ENCODE peak calls at places on chromosome 11, in nine cellular contexts. C is mammary epithelial cell, J is coronary artery, D is body of pancreas, N is fibroblast of lung, X is sigmoid colon, H is stomach, B is AG04450, W is brain microvascular endothelial cell. O is an unnamed sample.

GRCh38 chr11:14418801-14419417 is 59.9 kb upstream of the RRAS2 start:
- DNase-seq in W (no peak), J (no peak), B (no peak), X (no peak), H (no peak), D (peak), C (no peak), N (no peak), O (no peak)

GRCh38 chr11:114892381-114893197 is 214.3 kb downstream of the NXPE2 start:
- DNase-seq in X (no peak), W (no peak), C (no peak), B (no peak), H (no peak), J (no peak), N (no peak), D (no peak), O (peak)

GRCh38 chr11:104771782-104772181 is 126.5 kb downstream of the CASP12 start:
- DNase-seq in J (no peak), B (no peak), N (peak), D (no peak), X (no peak), H (no peak), C (peak), W (no peak), O (no peak)

GRCh38 chr11:22567759-22568158 is 57.9 kb downstream of the FANCF start:
- DNase-seq in D (no peak), W (no peak), C (no peak), X (no peak), H (no peak), J (no peak), B (no peak), N (no peak), O (no peak)

GRCh38 chr11:115928811-115929210 is 424.6 kb upstream of the CADM1 start:
- DNase-seq in B (no peak), N (no peak), X (no peak), J (no peak), C (no peak), W (no peak), H (no peak), D (no peak), O (no peak)

GRCh38 chr11:67436459-67437081 is 912 bp downstream of the PTPRCAP start:
- DNase-seq in N (peak), X (no peak), J (no peak), H (peak), B (no peak), W (no peak), D (no peak), C (no peak), O (peak)

GRCh38 chr11:117950999-117951961 is 22.1 kb upstream of the TMPRSS13 start:
- DNase-seq in J (no peak), W (no peak), X (no peak), B (no peak), C (no peak), N (no peak), D (no peak), H (no peak), O (no peak)

GRCh38 chr11:83051760-83052671 is 19.7 kb downstream of the RAB30 start:
- DNase-seq in N (peak), J (no peak), C (peak), B (peak), H (no peak), D (peak), X (peak), W (peak), O (peak)

GRCh38 chr11:117908261-117908895 is 20.8 kb downstream of the TMPRSS13 start:
- DNase-seq in B (no peak), X (peak), C (no peak), D (no peak), J (peak), H (no peak), N (no peak), W (no peak), O (no peak)

GRCh38 chr11:86440305-86440716 is 65.6 kb downstream of the CCDC81 start:
- DNase-seq in W (peak), H (no peak), J (no peak), N (peak), X (peak), B (no peak), C (no peak), D (no peak), O (no peak)

GRCh38 chr11:17699157-17700114 is 19.9 kb upstream of the MYOD1 start:
- DNase-seq in D (no peak), B (no peak), J (no peak), C (no peak), N (no peak), H (no peak), W (peak), X (no peak), O (peak)

GRCh38 chr11:559020-559620 is 1.4 kb downstream of the LMNTD2 start:
- DNase-seq in X (no peak), D (no peak), C (no peak), W (no peak), H (no peak), N (no peak), J (no peak), B (no peak), O (no peak)

GRCh38 chr11:560305-561147 is at the start of the genes LMNTD2 and RASSF7:
- DNase-seq in J (peak), X (peak), W (peak), B (peak), N (peak), H (peak), C (peak), D (peak), O (peak)

GRCh38 chr11:558503-558902 is 2.0 kb downstream of the LMNTD2 start:
- DNase-seq in D (no peak), W (no peak), H (no peak), C (no peak), N (no peak), B (no peak), X (no peak), J (no peak), O (no peak)

GRCh38 chr11:561148-562003 is 606 bp downstream of the RASSF7 start:
- DNase-seq in N (no peak), D (peak), H (peak), J (no peak), C (peak), X (no peak), B (no peak), W (no peak), O (no peak)

DNA sequence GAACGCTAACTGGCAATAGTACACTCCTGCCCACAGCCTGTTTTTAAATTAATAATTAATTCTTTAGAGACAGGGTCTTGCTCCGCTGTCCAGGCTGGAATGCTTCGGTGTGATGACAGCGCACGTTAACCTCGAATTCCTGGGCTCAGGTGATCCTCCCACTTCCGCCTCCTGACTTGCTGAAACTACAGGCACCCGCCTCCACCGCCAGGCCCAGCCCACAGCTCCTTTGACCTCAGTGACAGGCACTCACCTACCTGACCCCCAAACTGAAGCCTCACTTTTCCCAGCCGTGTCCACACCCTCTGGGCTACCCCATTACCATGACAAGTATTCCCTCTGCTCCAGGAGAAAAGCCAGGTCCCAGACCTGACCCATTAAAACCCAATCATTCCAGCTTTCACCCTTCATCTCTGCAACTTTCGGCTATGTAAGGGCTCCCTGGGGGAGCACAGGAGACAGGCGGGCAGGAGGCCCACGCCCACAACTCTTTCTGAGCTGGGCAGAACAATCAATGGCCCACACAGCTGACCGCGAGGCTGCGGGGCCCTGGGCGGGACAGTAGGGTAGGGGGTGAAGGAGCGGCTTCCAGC is 730 bp downstream of the LMNTD2 start:
- DNase-seq in H (peak), D (peak), X (no peak), N (no peak), J (no peak), C (no peak), B (no peak), W (no peak), O (no peak)
- H3K4me3 ChIP-seq in H (peak), D (peak), X (no peak), N (no peak), J (peak), C (peak), B (peak), W (peak), O (peak)

GRCh38 chr11:113782134-113782533 is 2.5 kb downstream of the CLDN25 start:
- DNase-seq in N (no peak), C (no peak), B (no peak), H (no peak), X (no peak), D (no peak), J (no peak), W (no peak), O (no peak)
- H3K27ac ChIP-seq in N (no peak), C (no peak), B (no peak), H (no peak), X (no peak), D (no peak), J (no peak), W (no peak), O (no peak)

GRCh38 chr11:72813740-72814138 is 472 bp upstream of the ATG16L2 start:
- DNase-seq in J (no peak), N (peak), H (peak), D (peak), B (no peak), X (peak), C (peak), W (peak), O (peak)

GRCh38 chr11:72816404-72816990 is 2.3 kb downstream of the ATG16L2 start:
- DNase-seq in H (no peak), B (no peak), W (no peak), X (no peak), N (no peak), J (no peak), D (no peak), C (no peak), O (no peak)

GRCh38 chr11:72812968-72813739 is 1.1 kb upstream of the ATG16L2 start:
- DNase-seq in X (peak), W (peak), D (peak), J (peak), N (peak), H (peak), C (peak), B (no peak), O (peak)

GRCh38 chr11:72814139-72814830 is at the start of gene ATG16L2:
- DNase-seq in J (peak), W (peak), H (peak), X (peak), B (no peak), N (peak), C (peak), D (peak), O (peak)

DNA sequence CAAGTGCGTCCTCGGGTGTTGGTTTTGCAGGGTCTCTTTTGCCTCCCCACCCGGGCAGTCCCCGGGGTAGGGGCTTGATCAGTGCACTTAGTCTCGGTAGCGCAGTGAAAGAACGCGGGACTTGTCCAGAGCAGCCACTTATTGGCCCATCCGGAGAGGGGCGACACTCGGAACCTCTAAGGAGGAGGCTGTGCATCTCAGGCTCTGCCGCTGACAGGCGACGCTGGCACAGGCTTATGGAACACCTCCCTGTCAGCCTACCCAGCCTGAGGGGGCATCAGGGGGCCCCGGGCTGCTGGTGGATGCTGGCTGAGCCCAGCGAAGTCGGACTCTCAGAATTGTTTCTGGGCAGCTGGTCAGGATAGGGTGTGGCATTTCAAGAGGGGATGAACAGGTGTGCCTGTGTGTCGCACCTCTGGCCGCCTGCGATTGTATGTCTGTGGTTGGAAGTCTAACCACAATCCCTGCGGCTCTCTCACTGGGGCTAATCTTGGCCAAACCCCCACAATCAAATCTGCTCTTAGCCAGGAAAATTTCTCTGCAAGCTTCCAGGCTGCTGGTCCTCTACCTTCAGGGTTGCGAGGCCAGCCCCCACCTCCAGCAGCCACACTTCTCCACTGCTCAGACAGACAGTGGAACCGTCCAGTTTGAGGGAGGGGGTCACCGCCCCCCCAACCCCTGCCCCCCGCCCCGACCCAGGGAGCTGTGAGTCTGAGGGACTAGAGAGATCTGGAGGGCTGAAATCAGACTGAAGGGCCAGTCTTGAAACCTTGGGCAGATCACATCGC is 814 bp downstream of the ATG16L2 start:
- DNase-seq in H (no peak), W (peak), B (no peak), N (peak), D (peak), J (peak), X (no peak), C (peak), O (peak)
- TF ChIP-seq CTCF in H (no peak), W (no peak), B (no peak), N (peak), D (no peak), J (no peak), X (no peak), C (no peak), O (peak)

GRCh38 chr11:73137942-73138274 is 4.2 kb downstream of the FCHSD2 start:
- DNase-seq in B (no peak), J (no peak), D (no peak), X (no peak), N (no peak), H (no peak), W (no peak), C (no peak), O (no peak)
- H3K4me3 ChIP-seq in B (no peak), J (peak), D (no peak), X (no peak), N (no peak), H (no peak), W (no peak), C (no peak), O (no peak)

GRCh38 chr11:71997594-71997993 is 1.1 kb upstream of the IL18BP start:
- DNase-seq in N (no peak), B (no peak), H (no peak), W (no peak), J (no peak), D (no peak), X (no peak), C (no peak), O (no peak)

GRCh38 chr11:71998649-71999310 is at the start of gene IL18BP:
- DNase-seq in C (no peak), D (no peak), B (no peak), J (no peak), N (no peak), W (no peak), X (peak), H (no peak), O (no peak)

GRCh38 chr11:71999360-71999759 is 651 bp downstream of the IL18BP start:
- DNase-seq in J (no peak), H (peak), N (peak), B (no peak), D (no peak), W (no peak), X (peak), C (no peak), O (no peak)

GRCh38 chr11:71996946-71997345 is 1.8 kb upstream of the IL18BP start:
- DNase-seq in W (no peak), H (no peak), X (peak), N (no peak), D (no peak), C (no peak), B (no peak), J (no peak), O (no peak)

GRCh38 chr11:71998061-71998460 is 648 bp upstream of the IL18BP start:
- DNase-seq in D (no peak), H (no peak), J (no peak), W (no peak), C (no peak), B (no peak), N (no peak), X (no peak), O (no peak)
- H3K27ac ChIP-seq in D (no peak), H (no peak), J (no peak), W (no peak), C (no peak), B (no peak), N (no peak), X (peak), O (no peak)

DNA sequence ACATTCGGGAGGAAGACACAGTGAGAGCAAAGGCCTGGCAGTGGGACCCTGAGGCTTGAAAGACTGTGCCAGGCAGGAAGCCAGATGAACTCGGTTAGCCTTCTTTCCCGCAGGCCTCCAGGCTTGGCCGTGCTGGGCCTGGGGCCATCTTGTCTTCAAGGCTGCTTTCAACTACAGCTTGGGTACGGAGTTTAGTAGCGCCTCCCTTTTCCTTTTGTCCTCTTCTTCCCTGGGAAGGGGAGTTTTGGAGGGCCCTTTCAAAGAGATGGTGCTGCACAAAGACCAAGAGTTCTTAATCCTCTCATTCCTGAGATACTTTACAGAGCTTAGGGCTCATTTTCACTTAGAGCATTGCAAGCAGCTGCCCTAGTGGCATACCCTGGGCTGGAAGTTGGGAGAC is 87.5 kb downstream of the TP53I11 start:
- DNase-seq in D (no peak), C (no peak), W (no peak), N (no peak), H (no peak), X (no peak), B (no peak), J (no peak), O (no peak)
- TF ChIP-seq CTCF in D (no peak), C (no peak), W (no peak), N (no peak), H (no peak), X (no peak), B (no peak), J (no peak), O (no peak)

DNA sequence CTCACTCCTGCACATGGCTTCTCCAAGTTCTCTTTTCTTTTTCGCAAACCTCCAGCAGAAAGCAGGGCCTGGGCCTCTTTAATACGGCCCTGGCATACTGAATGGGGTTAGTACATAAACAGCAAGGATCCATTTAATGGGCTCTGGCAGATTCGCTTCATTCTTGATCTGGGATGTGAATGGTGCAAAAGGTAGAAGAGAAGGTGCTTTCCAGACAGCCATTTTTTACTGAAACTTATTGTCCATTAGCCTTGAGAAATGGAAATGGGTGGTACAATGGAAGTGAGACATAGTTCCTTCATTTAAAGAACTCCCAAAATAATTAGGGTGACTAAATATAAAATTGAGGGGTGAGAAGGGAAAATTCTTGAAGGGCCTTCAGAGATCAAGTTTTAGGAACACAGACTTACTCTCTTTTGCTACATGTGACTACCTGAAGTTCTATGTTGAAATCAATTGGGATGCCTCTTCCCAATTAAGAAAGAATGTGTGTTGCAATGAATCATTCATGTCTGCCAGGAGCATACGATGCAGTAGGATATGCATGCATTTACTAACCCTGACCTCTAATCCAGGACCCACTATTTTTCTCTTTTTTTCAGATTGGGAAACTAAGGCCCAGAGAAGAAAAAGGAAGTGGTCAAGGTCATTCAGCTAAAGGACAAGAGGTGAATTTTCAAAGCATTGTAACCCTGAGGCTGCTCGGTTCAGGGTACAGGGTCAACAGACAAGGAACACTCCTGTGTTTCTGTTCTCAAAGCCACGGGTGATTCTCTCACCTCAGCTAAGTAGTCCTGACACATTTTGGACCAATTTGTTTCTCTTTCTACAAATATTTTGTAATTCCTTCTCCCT is 144.1 kb downstream of the BBOX1 start:
- DNase-seq in H (no peak), C (peak), N (no peak), W (no peak), D (no peak), X (no peak), J (no peak), B (no peak), O (no peak)
- H3K4me3 ChIP-seq in H (no peak), C (no peak), N (no peak), W (no peak), D (no peak), X (no peak), J (no peak), B (no peak), O (no peak)

O was measured in WERI-Rb-1.